ENCODE peak calls at places on chromosomes 1 and 21, in five cellular contexts. K is upper lobe of right lung; Y is CD8-positive, alpha-beta memory T cell; N is effector memory CD4-positive, alpha-beta T cell; Q is neural progenitor cell. B is an unnamed sample. For H3K36me3, the result is how much of the 10 kb centered on the place peaks cover.

GRCh38 chr1:147613506-147613905 is 56.8 kb downstream of the ACP6 start:
- DNase-seq in K (no peak), Y (no peak), N (no peak), Q (no peak), B (no peak)

GRCh38 chr1:175984057-175984812 is 222.9 kb downstream of the COP1 start:
- DNase-seq in K (no peak), Y (no peak), N (no peak), Q (no peak), B (no peak)

GRCh38 chr1:13564073-13564472 is 19.6 kb upstream of the PDPN start:
- DNase-seq in K (no peak), Y (no peak), N (no peak), Q (no peak), B (no peak)

GRCh38 chr1:244836598-244836997 is 1.1 kb downstream of the COX20 start:
- DNase-seq in K (no peak), Y (no peak), N (no peak), Q (no peak), B (no peak)

GRCh38 chr1:150532860-150533259 is 16.3 kb upstream of the ADAMTSL4 start:
- DNase-seq in K (no peak), Y (no peak), N (no peak), Q (no peak), B (no peak)

GRCh38 chr1:228283043-228283371 is 75.2 kb downstream of the OBSCN start:
- DNase-seq in K (peak), Y (no peak), N (no peak), Q (no peak), B (no peak)

GRCh38 chr1:108708726-108709660 is 3.7 kb upstream of the FNDC7 start:
- DNase-seq in K (no peak), Y (peak), N (peak), Q (peak), B (peak)

GRCh38 chr1:226457307-226457712 is 49.4 kb upstream of the PARP1 start:
- DNase-seq in K (no peak), Y (peak), N (peak), Q (peak), B (peak)

GRCh38 chr21:33258475-33258874 is 7.7 kb upstream of the IL10RB start:
- DNase-seq in K (no peak), Y (no peak), N (no peak), Q (no peak), B (no peak)

GRCh38 chr1:6700853-6701436 is 671 bp downstream of the DNAJC11 start:
- DNase-seq in K (no peak), Y (peak), N (no peak), Q (peak), B (no peak)

GRCh38 chr1:93659805-93660479 is 21.7 kb downstream of the BCAR3 start:
- DNase-seq in K (no peak), Y (no peak), N (no peak), Q (no peak), B (no peak)

GRCh38 chr1:119288751-119289150 is 79.8 kb upstream of the HAO2 start:
- DNase-seq in K (no peak), Y (no peak), N (no peak), Q (no peak), B (no peak)

GRCh38 chr1:92784051-92784638 is 763 bp downstream of the EVI5 start:
- DNase-seq in K (no peak), Y (peak), N (peak), Q (peak), B (peak)

GRCh38 chr1:39654291-39654690 is 14.8 kb upstream of the HEYL start:
- DNase-seq in K (no peak), Y (no peak), N (no peak), Q (no peak), B (no peak)

GRCh38 chr1:47872871-47873270 is 124.3 kb downstream of the TRABD2B start:
- DNase-seq in K (no peak), Y (no peak), N (no peak), Q (no peak), B (no peak)

GRCh38 chr1:220705782-220706181 is 15.6 kb downstream of the C1orf115 start:
- DNase-seq in K (no peak), Y (no peak), N (no peak), Q (no peak), B (no peak)

GRCh38 chr1:208154679-208155078 is 89.5 kb downstream of the PLXNA2 start:
- DNase-seq in K (no peak), Y (no peak), N (no peak), Q (no peak), B (no peak)

GRCh38 chr1:212259693-212260480 is 25.3 kb upstream of the PPP2R5A start:
- DNase-seq in K (no peak), Y (no peak), N (no peak), Q (no peak), B (no peak)

GRCh38 chr1:212255705-212256307 is 29.4 kb upstream of the PPP2R5A start:
- DNase-seq in K (no peak), Y (no peak), N (no peak), Q (no peak), B (no peak)

GRCh38 chr1:212254853-212255363 is 30.3 kb upstream of the PPP2R5A start:
- DNase-seq in K (no peak), Y (peak), N (no peak), Q (no peak), B (no peak)

GRCh38 chr1:212256404-212256803 is 28.8 kb upstream of the PPP2R5A start:
- DNase-seq in K (no peak), Y (peak), N (peak), Q (no peak), B (peak)

DNA sequence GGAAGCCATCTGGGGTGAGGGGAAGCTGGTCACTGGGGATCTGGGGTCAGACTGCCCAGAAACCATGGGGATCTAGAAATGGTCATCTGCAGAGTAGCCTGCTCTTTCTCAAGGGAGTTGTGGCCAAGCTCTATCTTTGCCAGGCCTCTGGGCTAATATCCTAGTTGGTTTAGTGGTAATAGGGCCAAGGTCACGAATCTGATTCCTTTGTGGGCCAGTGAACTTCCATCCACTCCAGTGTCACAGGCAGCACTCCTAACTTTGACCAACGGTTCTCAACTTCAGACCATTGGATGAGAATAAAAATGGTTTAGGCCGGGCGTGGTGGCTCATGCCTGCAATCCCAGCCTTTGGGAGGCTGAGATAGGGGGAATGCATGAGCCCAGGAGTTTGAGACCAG is 28.1 kb upstream of the PPP2R5A start:
- DNase-seq in K (no peak), Y (no peak), N (no peak), Q (no peak), B (no peak)
- H3K36me3 ChIP-seq in K (under half), Y (under half), N (under half), Q (under half), B (under half)

GRCh38 chr1:230691615-230692014 is 22.3 kb downstream of the AGT start:
- DNase-seq in K (no peak), Y (no peak), N (no peak), Q (no peak), B (no peak)
- H3K36me3 ChIP-seq in K (half or more), Y (under half), N (half or more), Q (under half), B (under half)

GRCh38 chr1:89582571-89582970 is 50.3 kb upstream of the LRRC8C start:
- DNase-seq in K (no peak), Y (no peak), N (no peak), Q (no peak), B (no peak)
- H3K36me3 ChIP-seq in K (under half), Y (under half), N (under half), Q (under half), B (under half)

GRCh38 chr1:1267488-1268283 is 6.0 kb downstream of the UBE2J2 start:
- DNase-seq in K (no peak), Y (no peak), N (no peak), Q (no peak), B (no peak)

GRCh38 chr1:1262759-1263158 is 10.9 kb downstream of the UBE2J2 start:
- DNase-seq in K (no peak), Y (no peak), N (no peak), Q (no peak), B (no peak)

GRCh38 chr1:1264026-1264425 is 9.6 kb downstream of the UBE2J2 start:
- DNase-seq in K (no peak), Y (no peak), N (no peak), Q (no peak), B (no peak)

GRCh38 chr1:1268284-1268682 is 5.4 kb downstream of the UBE2J2 start:
- DNase-seq in K (no peak), Y (no peak), N (no peak), Q (no peak), B (no peak)

GRCh38 chr1:1264868-1265272 is 8.8 kb downstream of the UBE2J2 start:
- DNase-seq in K (no peak), Y (no peak), N (no peak), Q (peak), B (no peak)
- H3K36me3 ChIP-seq in K (half or more), Y (under half), N (under half), Q (under half), B (under half)

GRCh38 chr1:229657993-229658755 is 32.1 kb downstream of the URB2 start:
- DNase-seq in K (no peak), Y (no peak), N (no peak), Q (no peak), B (no peak)
- H3K36me3 ChIP-seq in K (half or more), Y (under half), N (under half), Q (under half), B (under half)

DNA sequence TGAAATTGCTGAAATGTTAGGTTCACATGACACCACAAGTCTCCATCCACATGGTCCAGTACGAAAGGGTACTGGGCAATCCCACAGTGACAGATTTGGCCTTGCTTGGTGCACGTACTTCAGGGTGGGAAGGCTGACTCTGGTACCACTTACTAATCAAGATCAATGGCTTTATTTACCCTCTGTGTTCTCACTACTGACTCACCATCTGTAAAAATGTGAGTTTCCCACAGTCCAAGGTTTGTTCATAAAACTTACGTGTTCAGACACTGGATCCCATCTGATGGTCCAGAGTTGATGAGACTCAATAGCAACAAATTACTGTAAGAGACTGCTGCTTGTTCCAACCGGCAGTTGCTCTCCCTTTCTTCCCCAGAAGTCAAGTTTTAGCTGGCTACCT is 231.7 kb downstream of the LMX1A start:
- DNase-seq in K (no peak), Y (no peak), N (no peak), Q (no peak), B (no peak)
- H3K36me3 ChIP-seq in K (under half), Y (under half), N (under half), Q (under half), B (under half)

GRCh38 chr1:10852486-10852885 is 56.0 kb upstream of the CASZ1 start:
- DNase-seq in K (no peak), Y (no peak), N (no peak), Q (no peak), B (no peak)
- H3K36me3 ChIP-seq in K (under half), Y (under half), N (under half), Q (under half), B (under half)

GRCh38 chr21:34812510-34813265 is 143.9 kb downstream of the CLIC6 start:
- DNase-seq in K (no peak), Y (no peak), N (no peak), Q (no peak), B (no peak)

GRCh38 chr21:34813266-34813886 is 144.6 kb downstream of the CLIC6 start:
- DNase-seq in K (no peak), Y (no peak), N (no peak), Q (no peak), B (no peak)

GRCh38 chr21:34811368-34811767 is 142.6 kb downstream of the CLIC6 start:
- DNase-seq in K (no peak), Y (no peak), N (no peak), Q (no peak), B (no peak)

GRCh38 chr21:34815831-34816700 is 147.3 kb downstream of the CLIC6 start:
- DNase-seq in K (no peak), Y (no peak), N (no peak), Q (no peak), B (no peak)

GRCh38 chr21:34814529-34814951 is 145.7 kb downstream of the CLIC6 start:
- DNase-seq in K (no peak), Y (no peak), N (no peak), Q (no peak), B (no peak)
- H3K36me3 ChIP-seq in K (half or more), Y (under half), N (under half), Q (under half), B (under half)

B was measured in CD8-positive, alpha-beta T cell.